ENCODE peak calls at places on chromosomes 1 and 21, in nine cellular contexts. G is adrenal gland, Y is heart left ventricle, V is A549, W is body of pancreas, N is stomach, J is IMR-90, Q is ovary, D is suprapubic skin. E is an unnamed sample.

GRCh38 chr1:181092883-181093282 is 4.4 kb downstream of the IER5 start:
- DNase-seq in G (no peak), Y (no peak), V (no peak), W (no peak), N (no peak), J (no peak), Q (no peak), D (no peak), E (no peak)

GRCh38 chr21:36700961-36701911 is 2.3 kb downstream of the SIM2 start:
- DNase-seq in G (no peak), Y (peak; percentile 24), V (no peak), W (no peak), N (no peak), J (no peak), Q (no peak), D (no peak), E (no peak)

GRCh38 chr1:23742670-23743286 is 493 bp upstream of the ELOA start:
- DNase-seq in G (peak; percentile 38), Y (peak; percentile 39), V (no peak), W (peak; percentile 23), N (no peak), J (no peak), Q (no peak), D (no peak), E (no peak)

GRCh38 chr21:31725202-31725840 is 6.6 kb downstream of the SCAF4 start:
- DNase-seq in G (no peak), Y (no peak), V (no peak), W (no peak), N (no peak), J (no peak), Q (no peak), D (no peak), E (no peak)

GRCh38 chr1:228091084-228091483 is 8.6 kb downstream of the ARF1 start:
- DNase-seq in G (no peak), Y (no peak), V (no peak), W (no peak), N (no peak), J (no peak), Q (no peak), D (no peak), E (no peak)

GRCh38 chr1:28509705-28510349 is 4.0 kb downstream of the RCC1 start:
- DNase-seq in G (no peak), Y (no peak), V (no peak), W (peak; percentile 27), N (no peak), J (no peak), Q (no peak), D (no peak), E (no peak)

GRCh38 chr1:77076759-77077158 is 142.5 kb downstream of the PIGK start:
- DNase-seq in G (no peak), Y (no peak), V (no peak), W (no peak), N (no peak), J (no peak), Q (no peak), D (no peak), E (no peak)

GRCh38 chr1:86068841-86069756 is 87.5 kb downstream of the COL24A1 start:
- DNase-seq in G (no peak), Y (no peak), V (no peak), W (no peak), N (no peak), J (peak; percentile 64), Q (no peak), D (no peak), E (no peak)

GRCh38 chr1:15757575-15758401 is 807 bp upstream of the FBLIM1 start:
- DNase-seq in G (no peak), Y (peak; percentile 55), V (no peak), W (peak; percentile 36), N (no peak), J (peak; percentile 12), Q (peak; percentile 63), D (no peak), E (no peak)

GRCh38 chr1:219264557-219264956 is 90.9 kb downstream of the LYPLAL1 start:
- DNase-seq in G (no peak), Y (no peak), V (no peak), W (no peak), N (no peak), J (no peak), Q (no peak), D (no peak), E (no peak)

GRCh38 chr1:18923721-18924610 is 21.6 kb upstream of the ALDH4A1 start:
- DNase-seq in G (no peak), Y (peak; percentile 52), V (no peak), W (no peak), N (no peak), J (peak; percentile 47), Q (no peak), D (no peak), E (no peak)

GRCh38 chr1:153565529-153566374 is at the start of gene S100A2:
- DNase-seq in G (peak; percentile 84), Y (peak; percentile 73), V (peak; percentile 88), W (peak; percentile 57), N (peak; percentile 46), J (peak; percentile 97), Q (peak; percentile 63), D (no peak), E (no peak)

GRCh38 chr1:245463392-245464165 is 308.8 kb downstream of the KIF26B start:
- DNase-seq in G (no peak), Y (no peak), V (no peak), W (no peak), N (no peak), J (no peak), Q (no peak), D (no peak), E (no peak)

GRCh38 chr1:3005771-3006170 is 15.5 kb upstream of the ACTRT2 start:
- DNase-seq in G (no peak), Y (peak; percentile 1), V (no peak), W (no peak), N (no peak), J (no peak), Q (no peak), D (no peak), E (no peak)
- H3K9me3 ChIP-seq in G (no peaks in the 10 kb centered on the region), Y (no peaks in the 10 kb centered on the region), V (no peaks in the 10 kb centered on the region), W (peaks cover 11% of the 10 kb centered on the region), N (peaks cover 21% of the 10 kb centered on the region), J (peaks cover 57% of the 10 kb centered on the region), Q (no peaks in the 10 kb centered on the region), D (peaks cover 18% of the 10 kb centered on the region), E (no peaks in the 10 kb centered on the region)

GRCh38 chr1:40384413-40384762 is 10.9 kb downstream of the SMAP2 start:
- DNase-seq in G (no peak), Y (no peak), V (no peak), W (peak; percentile 41), N (peak; percentile 55), J (no peak), Q (no peak), D (no peak), E (no peak)

GRCh38 chr1:40383488-40384412 is 10.2 kb downstream of the SMAP2 start:
- DNase-seq in G (no peak), Y (no peak), V (no peak), W (peak; percentile 48), N (peak; percentile 54), J (peak; percentile 93), Q (no peak), D (no peak), E (no peak)

GRCh38 chr1:40382110-40382464 is 8.6 kb downstream of the SMAP2 start:
- DNase-seq in G (no peak), Y (no peak), V (no peak), W (no peak), N (no peak), J (no peak), Q (no peak), D (no peak), E (no peak)

GRCh38 chr1:40382601-40383000 is 9.1 kb downstream of the SMAP2 start:
- DNase-seq in G (no peak), Y (no peak), V (no peak), W (peak; percentile 38), N (no peak), J (no peak), Q (no peak), D (no peak), E (no peak)

DNA sequence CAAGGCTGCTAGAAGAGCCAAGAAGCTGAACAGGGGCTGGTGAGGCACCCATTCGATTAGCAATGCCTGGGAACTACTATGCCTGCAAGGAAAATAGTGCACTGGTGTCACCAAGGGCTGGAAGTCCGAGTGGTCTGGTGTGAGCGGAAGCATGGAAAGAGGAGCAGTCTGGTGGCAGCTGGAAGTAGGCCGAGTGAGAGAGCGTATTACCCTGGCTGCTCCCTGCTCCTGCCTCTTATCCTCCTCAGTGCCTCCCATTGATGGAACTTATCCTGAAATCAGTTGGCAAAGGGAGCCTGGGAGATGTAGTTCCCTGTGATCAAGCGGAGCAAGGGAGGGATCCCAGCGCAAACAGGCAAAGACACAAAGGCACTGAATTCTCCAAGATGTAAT is 9.6 kb downstream of the SMAP2 start:
- DNase-seq in G (no peak), Y (no peak), V (no peak), W (peak; percentile 39), N (peak; percentile 52), J (no peak), Q (no peak), D (no peak), E (peak; percentile 81)
- H3K4me1 ChIP-seq in G (peaks cover 69% of the 10 kb centered on the region), Y (peaks cover 7% of the 10 kb centered on the region), V (peaks cover 7% of the 10 kb centered on the region), W (peaks cover 85% of the 10 kb centered on the region), N (peaks cover 73% of the 10 kb centered on the region), J (peaks cover 18% of the 10 kb centered on the region), Q (peaks cover 4% of the 10 kb centered on the region), D (peaks cover 15% of the 10 kb centered on the region), E (peaks cover 68% of the 10 kb centered on the region)

GRCh38 chr1:64469977-64470669 is at the start of gene CACHD1:
- DNase-seq in G (peak; percentile 86), Y (peak; percentile 80), V (peak; percentile 68), W (peak; percentile 82), N (peak; percentile 83), J (peak; percentile 70), Q (peak; percentile 88), D (peak; percentile 87), E (peak; percentile 77)
- TF ChIP-seq POLR2A in G (no peak), Y (peak; percentile 62), V (peak; percentile 72), W (peak; percentile 67), N (no peak), J (no peak), Q (no peak), D (no peak), E (peak; percentile 75)

DNA sequence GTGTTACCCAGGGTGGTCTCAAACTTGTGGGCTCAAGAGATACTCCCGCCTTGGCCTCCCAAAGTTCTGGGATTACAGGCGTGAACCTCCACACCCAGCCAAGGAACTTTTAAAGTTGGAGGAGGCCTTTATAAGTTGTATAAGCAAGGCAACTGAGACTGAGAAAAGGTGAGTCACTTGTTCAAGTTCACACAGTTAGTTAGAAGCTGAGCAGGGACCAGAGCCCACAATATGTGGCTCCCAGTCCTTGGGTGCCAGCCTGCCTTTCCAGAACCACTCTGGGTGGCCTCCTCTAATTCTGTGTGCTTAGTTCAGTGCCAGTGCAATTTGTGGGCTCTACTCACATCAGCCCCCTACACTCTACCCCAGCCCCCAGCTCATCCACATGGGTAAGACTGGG is 3.7 kb downstream of the RAB25 start:
- DNase-seq in G (no peak), Y (no peak), V (no peak), W (no peak), N (no peak), J (no peak), Q (no peak), D (no peak), E (no peak)
- H3K9me3 ChIP-seq in G (no peaks in the 10 kb centered on the region), Y (no peaks in the 10 kb centered on the region), V (no peaks in the 10 kb centered on the region), W (no peaks in the 10 kb centered on the region), N (no peaks in the 10 kb centered on the region), J (no peaks in the 10 kb centered on the region), Q (no peaks in the 10 kb centered on the region), D (no peaks in the 10 kb centered on the region), E (no peaks in the 10 kb centered on the region)

GRCh38 chr1:41734201-41734915 is 184.4 kb downstream of the HIVEP3 start:
- DNase-seq in G (no peak), Y (no peak), V (no peak), W (no peak), N (no peak), J (no peak), Q (no peak), D (no peak), E (no peak)
- H3K4me1 ChIP-seq in G (peaks cover 42% of the 10 kb centered on the region), Y (peaks cover 16% of the 10 kb centered on the region), V (no peaks in the 10 kb centered on the region), W (no peaks in the 10 kb centered on the region), N (no peaks in the 10 kb centered on the region), J (peaks cover 11% of the 10 kb centered on the region), Q (no peaks in the 10 kb centered on the region), D (peaks cover 27% of the 10 kb centered on the region), E (no peaks in the 10 kb centered on the region)

E was measured in right lobe of liver.